ENCODE peak calls at places on chromosomes 1 and 21, in eight cellular contexts. Q, F, A, J, H, K, C and U are unnamed samples.
A peak's percentile ranks its signal among the peaks of the same experiment; 100 is the strongest.

GRCh38 chr1:109277434-109278204 is 5.3 kb downstream of the PSRC1 start:
- DNase-seq in J (peak; percentile 86), C (peak; percentile 64), H (peak; percentile 69), K (peak; percentile 64), F (peak; percentile 88), Q (peak; percentile 80), A (peak; percentile 81), U (peak; percentile 93)

GRCh38 chr21:43600642-43601397 is 58.5 kb downstream of the HSF2BP start:
- DNase-seq in K (no peak), F (no peak), H (peak; percentile 94), Q (peak; percentile 94), J (no peak), C (peak; percentile 95), A (no peak), U (no peak)

GRCh38 chr1:39214998-39215873 is 10.7 kb downstream of the MACF1 start:
- DNase-seq in F (peak; percentile 78), Q (no peak), K (no peak), J (no peak), H (peak; percentile 67), C (no peak), A (no peak), U (peak; percentile 76)

GRCh38 chr1:40199126-40199525 is 37.9 kb downstream of the RLF start:
- DNase-seq in Q (no peak), J (no peak), F (no peak), C (no peak), A (no peak), H (no peak), K (no peak), U (no peak)

GRCh38 chr21:36718951-36719501 is 20.1 kb downstream of the SIM2 start:
- DNase-seq in H (no peak), A (no peak), F (no peak), K (no peak), J (peak; percentile 81), C (no peak), Q (no peak), U (no peak)

GRCh38 chr1:175757381-175758015 is 14.1 kb upstream of the TNR start:
- DNase-seq in J (no peak), F (peak; percentile 69), K (peak; percentile 48), H (peak; percentile 10), A (peak; percentile 25), C (no peak), Q (no peak), U (peak; percentile 56)

GRCh38 chr21:29175408-29176147 is 45.1 kb downstream of the MAP3K7CL start:
- DNase-seq in K (no peak), H (no peak), A (no peak), F (no peak), J (no peak), C (peak; percentile 75), Q (peak; percentile 92), U (no peak)

GRCh38 chr21:44392916-44393315 is 39.5 kb downstream of the TRPM2 start:
- DNase-seq in F (no peak), H (peak; percentile 3), Q (no peak), A (no peak), J (no peak), K (no peak), C (no peak), U (peak; percentile 6)

GRCh38 chr1:233459968-233460367 is 132.4 kb downstream of the MAP3K21 start:
- DNase-seq in A (no peak), K (no peak), Q (no peak), C (no peak), H (no peak), J (no peak), F (no peak), U (no peak)

GRCh38 chr21:29423051-29423450 is 124.3 kb downstream of the BACH1 start:
- DNase-seq in F (no peak), C (no peak), K (no peak), H (peak; percentile 54), J (no peak), A (no peak), Q (no peak), U (no peak)

GRCh38 chr1:203116048-203116810 is 11.3 kb upstream of the ADORA1 start:
- DNase-seq in Q (no peak), C (no peak), K (no peak), A (no peak), J (no peak), H (no peak), F (no peak), U (no peak)

GRCh38 chr1:33140153-33141149 is 41.4 kb downstream of the TRIM62 start:
- DNase-seq in A (no peak), F (no peak), Q (no peak), K (no peak), J (no peak), H (peak; percentile 45), C (peak; percentile 61), U (no peak)
- TF ChIP-seq CTCF in A (no peak), F (no peak), Q (peak; percentile 12), K (no peak), J (no peak), H (no peak), C (peak; percentile 11), U (no peak)

GRCh38 chr1:32886012-32886827 is at the start of gene HPCA:
- DNase-seq in J (no peak), H (no peak), Q (peak; percentile 58), A (peak; percentile 60), C (peak; percentile 48), K (peak; percentile 38), F (peak; percentile 70), U (peak; percentile 71)
- TF ChIP-seq CTCF in J (peak; percentile 60), H (peak; percentile 91), Q (peak; percentile 59), A (peak; percentile 28), C (peak; percentile 91), K (peak; percentile 36), F (peak; percentile 59), U (peak; percentile 69)

GRCh38 chr1:180842890-180843289 is 69.8 kb upstream of the KIAA1614 start:
- DNase-seq in F (no peak), Q (peak; percentile 18), C (peak; percentile 19), K (no peak), A (no peak), H (no peak), J (no peak), U (no peak)

GRCh38 chr1:180845352-180845751 is 67.3 kb upstream of the KIAA1614 start:
- DNase-seq in J (no peak), A (no peak), Q (no peak), K (no peak), C (no peak), F (no peak), H (no peak), U (no peak)

GRCh38 chr1:180841460-180841859 is 71.2 kb upstream of the KIAA1614 start:
- DNase-seq in F (no peak), A (no peak), Q (no peak), J (no peak), C (no peak), H (no peak), K (no peak), U (no peak)

GRCh38 chr1:180842052-180842451 is 70.6 kb upstream of the KIAA1614 start:
- DNase-seq in F (no peak), H (no peak), K (no peak), A (no peak), J (no peak), Q (peak; percentile 72), C (peak; percentile 85), U (no peak)

DNA sequence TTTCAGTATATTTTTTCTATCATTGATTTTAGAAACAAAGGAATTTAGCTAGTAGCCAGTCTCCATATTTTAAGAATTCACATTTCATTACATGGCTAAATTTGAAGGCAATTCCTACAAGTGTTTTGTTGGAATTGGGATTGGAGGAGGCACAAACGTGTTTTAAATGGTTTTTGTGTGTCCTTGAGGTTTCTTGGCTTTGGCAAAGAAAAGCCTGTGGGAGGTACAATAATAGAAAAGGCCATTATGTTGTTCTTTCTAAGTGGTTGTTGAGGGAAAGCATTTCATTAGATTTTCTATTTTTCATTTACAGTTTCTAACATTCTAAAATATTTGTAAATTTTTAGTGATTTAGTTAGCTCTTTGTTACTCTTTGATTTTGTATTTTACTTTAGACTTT is 70.2 kb upstream of the KIAA1614 start:
- DNase-seq in K (no peak), H (no peak), Q (no peak), C (no peak), F (no peak), J (no peak), A (no peak), U (no peak)
- TF ChIP-seq CTCF in K (no peak), H (no peak), Q (no peak), C (no peak), F (no peak), J (no peak), A (no peak), U (no peak)

GRCh38 chr1:24779689-24780464 is 34.6 kb downstream of the CLIC4 start:
- DNase-seq in K (no peak), C (no peak), Q (no peak), A (no peak), J (no peak), H (no peak), F (no peak), U (no peak)
- TF ChIP-seq CTCF in K (no peak), C (no peak), Q (peak; percentile 11), A (no peak), J (no peak), H (no peak), F (no peak), U (no peak)

GRCh38 chr1:54863267-54863665 is 23.7 kb downstream of the DHCR24 start:
- DNase-seq in F (no peak), K (no peak), J (no peak), C (no peak), A (no peak), Q (no peak), H (no peak), U (no peak)

GRCh38 chr1:54867717-54868057 is 19.3 kb downstream of the DHCR24 start:
- DNase-seq in Q (no peak), H (no peak), A (no peak), C (no peak), F (no peak), J (no peak), K (no peak), U (no peak)

GRCh38 chr1:54864460-54865208 is 22.4 kb downstream of the DHCR24 start:
- DNase-seq in J (no peak), A (no peak), C (no peak), F (no peak), H (no peak), Q (no peak), K (no peak), U (no peak)

GRCh38 chr1:54866801-54867716 is 19.9 kb downstream of the DHCR24 start:
- DNase-seq in Q (no peak), A (no peak), J (no peak), C (no peak), F (no peak), H (no peak), K (no peak), U (no peak)

DNA sequence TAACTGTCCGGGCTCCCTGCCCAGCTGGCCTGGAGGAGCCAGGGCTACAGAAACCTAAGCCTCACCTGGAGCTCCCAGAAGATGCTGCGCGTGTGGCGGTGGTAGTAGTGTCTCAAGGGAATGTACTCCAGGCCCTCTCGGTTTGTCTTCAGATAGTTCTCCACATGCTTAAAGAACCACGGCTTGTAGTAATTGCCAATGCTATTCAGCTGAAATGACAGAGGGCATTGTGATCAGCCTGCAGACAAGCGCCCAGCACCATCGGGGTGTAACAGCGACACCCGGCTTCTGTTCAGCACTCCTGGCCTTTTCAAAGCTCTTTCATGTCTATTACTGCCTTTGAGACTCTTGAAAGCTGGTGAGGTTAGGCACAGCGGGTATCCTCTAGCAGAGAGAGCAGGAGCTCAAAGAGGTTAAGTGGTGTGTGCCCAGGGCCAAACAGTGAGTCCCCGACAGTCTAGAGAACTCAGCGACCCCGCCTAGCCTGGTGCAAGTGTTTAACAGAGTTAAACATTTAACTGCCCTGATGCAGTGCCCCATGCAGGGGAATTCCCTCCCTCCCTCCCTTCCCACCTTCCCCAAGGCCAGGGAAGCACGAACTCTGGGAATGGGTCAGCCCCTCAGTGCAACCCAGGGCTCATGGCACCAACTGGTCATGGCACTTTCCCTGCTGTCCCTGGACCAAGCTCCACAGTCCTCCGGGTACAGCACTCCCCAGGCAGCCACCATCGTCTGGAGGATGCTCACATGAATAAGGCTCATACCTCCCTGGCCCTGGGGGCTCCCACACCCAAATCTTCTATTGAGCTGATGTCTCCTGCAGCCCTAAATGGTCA is 21.5 kb downstream of the DHCR24 start:
- DNase-seq in Q (no peak), A (no peak), H (no peak), J (no peak), K (no peak), F (no peak), C (no peak), U (no peak)
- TF ChIP-seq CTCF in Q (no peak), A (no peak), H (no peak), J (no peak), K (no peak), F (no peak), C (no peak), U (no peak)